ENCODE peak calls at places on chromosomes 7 and 10, in five cellular contexts. One of them, this sample, is unnamed.
A peak's percentile ranks its signal among the peaks of the same experiment; 100 is the strongest.

GRCh38 chr7:1050254-1050906 is 6.0 kb downstream of the GPR146 start:
- DNase-seq in WERI-Rb-1: no peak
- DNase-seq in Panc1: no peak
- DNase-seq in cardiac fibroblast: no peak
- DNase-seq in lower leg skin: no peak
- DNase-seq in this sample: no peak

GRCh38 chr7:44288811-44289340 is 36.5 kb downstream of the CAMK2B start:
- DNase-seq in Panc1: no peak
- DNase-seq in cardiac fibroblast: no peak
- DNase-seq in WERI-Rb-1: peak; percentile 5
- DNase-seq in lower leg skin: peak; percentile 39
- DNase-seq in this sample: no peak

GRCh38 chr10:46229144-46229563 is 57.6 kb upstream of the ANTXRL start:
- DNase-seq in cardiac fibroblast: peak; percentile 6
- DNase-seq in lower leg skin: peak; percentile 65
- DNase-seq in Panc1: peak; percentile 7
- DNase-seq in WERI-Rb-1: peak; percentile 44
- DNase-seq in this sample: no peak

GRCh38 chr7:76514926-76515325 is 4.6 kb downstream of the UPK3B start:
- DNase-seq in Panc1: no peak
- DNase-seq in cardiac fibroblast: no peak
- DNase-seq in WERI-Rb-1: no peak
- DNase-seq in lower leg skin: peak; percentile 78
- DNase-seq in this sample: no peak

GRCh38 chr10:126240483-126240882 is 147.8 kb downstream of the ADAM12 start:
- DNase-seq in Panc1: no peak
- DNase-seq in WERI-Rb-1: no peak
- DNase-seq in cardiac fibroblast: peak; percentile 20
- DNase-seq in lower leg skin: no peak
- DNase-seq in this sample: no peak

GRCh38 chr7:156777364-156778069 is 115.5 kb downstream of the LMBR1 start:
- DNase-seq in Panc1: no peak
- DNase-seq in WERI-Rb-1: no peak
- DNase-seq in cardiac fibroblast: no peak
- DNase-seq in lower leg skin: no peak
- DNase-seq in this sample: no peak

GRCh38 chr10:22252801-22253577 is 35.2 kb upstream of the EBLN1 start:
- DNase-seq in Panc1: no peak
- DNase-seq in WERI-Rb-1: peak; percentile 11
- DNase-seq in lower leg skin: peak; percentile 90
- DNase-seq in cardiac fibroblast: no peak
- DNase-seq in this sample: no peak

GRCh38 chr7:45689011-45689796 is 115.0 kb downstream of the ADCY1 start:
- DNase-seq in cardiac fibroblast: peak; percentile 36
- DNase-seq in lower leg skin: no peak
- DNase-seq in Panc1: no peak
- DNase-seq in WERI-Rb-1: no peak
- DNase-seq in this sample: peak; percentile 34

GRCh38 chr10:78578929-78579328 is 489.8 kb upstream of the ZMIZ1 start:
- DNase-seq in Panc1: no peak
- DNase-seq in lower leg skin: peak; percentile 80
- DNase-seq in WERI-Rb-1: no peak
- DNase-seq in cardiac fibroblast: no peak
- DNase-seq in this sample: no peak

GRCh38 chr10:95314519-95314918 is 23.7 kb upstream of the PDLIM1 start:
- DNase-seq in WERI-Rb-1: no peak
- DNase-seq in Panc1: no peak
- DNase-seq in cardiac fibroblast: no peak
- DNase-seq in lower leg skin: no peak
- DNase-seq in this sample: no peak

GRCh38 chr7:116334555-116334954 is 124.2 kb downstream of the TES start:
- DNase-seq in cardiac fibroblast: no peak
- DNase-seq in Panc1: no peak
- DNase-seq in WERI-Rb-1: no peak
- DNase-seq in lower leg skin: no peak
- DNase-seq in this sample: no peak

GRCh38 chr7:135260930-135261721 is 27.5 kb downstream of the STRA8 start:
- DNase-seq in Panc1: no peak
- DNase-seq in lower leg skin: no peak
- DNase-seq in WERI-Rb-1: peak; percentile 45
- DNase-seq in cardiac fibroblast: peak; percentile 46
- DNase-seq in this sample: no peak

GRCh38 chr10:11227103-11227502 is 209.4 kb downstream of the CELF2 start:
- DNase-seq in Panc1: no peak
- DNase-seq in lower leg skin: no peak
- DNase-seq in WERI-Rb-1: no peak
- DNase-seq in cardiac fibroblast: no peak
- DNase-seq in this sample: no peak
- H3K4me3 ChIP-seq in Panc1: no peak overlapping the region
- H3K4me3 ChIP-seq in lower leg skin: no peak overlapping the region
- H3K4me3 ChIP-seq in WERI-Rb-1: no peak overlapping the region
- H3K4me3 ChIP-seq in cardiac fibroblast: no peak overlapping the region
- H3K4me3 ChIP-seq in this sample: no peak overlapping the region

GRCh38 chr7:70506463-70506862 is 625.5 kb upstream of the GALNT17 start:
- DNase-seq in cardiac fibroblast: peak; percentile 1
- DNase-seq in lower leg skin: no peak
- DNase-seq in Panc1: no peak
- DNase-seq in WERI-Rb-1: peak; percentile 64
- DNase-seq in this sample: no peak
- TF ChIP-seq CTCF in cardiac fibroblast: no peak
- TF ChIP-seq CTCF in lower leg skin: no peak
- TF ChIP-seq CTCF in Panc1: no peak
- TF ChIP-seq CTCF in WERI-Rb-1: peak; percentile 78
- TF ChIP-seq CTCF in this sample: no peak

DNA sequence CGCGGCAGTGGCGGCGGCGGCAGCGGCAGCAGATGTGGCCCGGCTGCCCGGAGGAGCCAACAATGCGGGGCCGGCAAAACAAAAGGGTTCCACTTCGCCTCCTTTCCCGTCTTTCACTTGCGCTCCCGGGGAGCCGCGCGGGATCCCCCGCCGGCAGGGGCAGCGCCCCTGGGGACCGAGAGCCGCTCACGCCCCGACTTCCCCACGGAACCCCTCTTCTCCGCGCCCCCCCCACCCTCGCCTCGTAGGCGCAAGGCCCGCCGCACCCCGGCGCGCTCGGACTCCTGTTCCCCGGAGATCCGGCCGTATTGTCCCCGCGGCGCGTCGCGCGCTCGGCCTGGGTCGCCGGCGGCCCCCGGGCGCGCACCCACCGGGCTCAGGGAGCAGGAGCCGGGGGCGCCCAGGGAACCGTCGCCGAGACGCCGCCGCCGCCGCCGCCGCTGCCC is 854 bp downstream of the CTBP2 start:
- DNase-seq in WERI-Rb-1: no peak
- DNase-seq in cardiac fibroblast: peak; percentile 21
- DNase-seq in Panc1: no peak
- DNase-seq in lower leg skin: peak; percentile 84
- DNase-seq in this sample: no peak
- H3K4me3 ChIP-seq in WERI-Rb-1: peak overlapping the region; percentile 70
- H3K4me3 ChIP-seq in cardiac fibroblast: peak overlapping the region; percentile 70
- H3K4me3 ChIP-seq in Panc1: peak overlapping the region; percentile 62
- H3K4me3 ChIP-seq in lower leg skin: peak overlapping the region; percentile 85
- H3K4me3 ChIP-seq in this sample: peak overlapping the region; percentile 65

DNA sequence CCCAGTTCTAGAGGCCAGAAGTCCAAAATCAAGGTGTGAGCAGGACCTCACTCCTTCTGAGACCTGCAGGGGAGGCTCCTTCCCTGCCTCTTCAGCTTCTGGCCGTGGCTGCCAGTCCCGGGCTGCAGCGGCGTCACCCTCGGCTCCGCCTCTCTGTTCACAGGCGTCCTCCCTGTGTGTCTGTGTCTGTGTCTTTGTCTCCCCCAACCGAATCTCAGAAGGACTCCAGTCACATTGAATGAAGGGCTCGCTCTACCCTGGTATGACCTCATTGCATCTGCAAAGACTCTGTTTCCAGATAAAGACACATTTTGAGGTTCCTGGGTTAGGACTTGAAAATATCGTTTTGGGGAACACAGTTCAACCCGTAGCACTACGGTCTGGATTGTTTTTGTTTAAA is 33.1 kb upstream of the GALNT11 start:
- DNase-seq in lower leg skin: peak; percentile 89
- DNase-seq in Panc1: peak; percentile 36
- DNase-seq in WERI-Rb-1: peak; percentile 84
- DNase-seq in cardiac fibroblast: peak; percentile 27
- DNase-seq in this sample: no peak
- TF ChIP-seq CTCF in lower leg skin: no peak
- TF ChIP-seq CTCF in Panc1: peak; percentile 77
- TF ChIP-seq CTCF in WERI-Rb-1: peak; percentile 70
- TF ChIP-seq CTCF in cardiac fibroblast: no peak
- TF ChIP-seq CTCF in this sample: peak; percentile 11

GRCh38 chr7:132614428-132615076 is 38.3 kb upstream of the PLXNA4 start:
- DNase-seq in Panc1: no peak
- DNase-seq in WERI-Rb-1: no peak
- DNase-seq in cardiac fibroblast: peak; percentile 43
- DNase-seq in lower leg skin: peak; percentile 87
- DNase-seq in this sample: no peak
- H3K4me3 ChIP-seq in Panc1: no peak overlapping the region
- H3K4me3 ChIP-seq in WERI-Rb-1: no peak overlapping the region
- H3K4me3 ChIP-seq in cardiac fibroblast: peak overlapping the region; percentile 5
- H3K4me3 ChIP-seq in lower leg skin: no peak overlapping the region
- H3K4me3 ChIP-seq in this sample: peak overlapping the region; percentile 15

DNA sequence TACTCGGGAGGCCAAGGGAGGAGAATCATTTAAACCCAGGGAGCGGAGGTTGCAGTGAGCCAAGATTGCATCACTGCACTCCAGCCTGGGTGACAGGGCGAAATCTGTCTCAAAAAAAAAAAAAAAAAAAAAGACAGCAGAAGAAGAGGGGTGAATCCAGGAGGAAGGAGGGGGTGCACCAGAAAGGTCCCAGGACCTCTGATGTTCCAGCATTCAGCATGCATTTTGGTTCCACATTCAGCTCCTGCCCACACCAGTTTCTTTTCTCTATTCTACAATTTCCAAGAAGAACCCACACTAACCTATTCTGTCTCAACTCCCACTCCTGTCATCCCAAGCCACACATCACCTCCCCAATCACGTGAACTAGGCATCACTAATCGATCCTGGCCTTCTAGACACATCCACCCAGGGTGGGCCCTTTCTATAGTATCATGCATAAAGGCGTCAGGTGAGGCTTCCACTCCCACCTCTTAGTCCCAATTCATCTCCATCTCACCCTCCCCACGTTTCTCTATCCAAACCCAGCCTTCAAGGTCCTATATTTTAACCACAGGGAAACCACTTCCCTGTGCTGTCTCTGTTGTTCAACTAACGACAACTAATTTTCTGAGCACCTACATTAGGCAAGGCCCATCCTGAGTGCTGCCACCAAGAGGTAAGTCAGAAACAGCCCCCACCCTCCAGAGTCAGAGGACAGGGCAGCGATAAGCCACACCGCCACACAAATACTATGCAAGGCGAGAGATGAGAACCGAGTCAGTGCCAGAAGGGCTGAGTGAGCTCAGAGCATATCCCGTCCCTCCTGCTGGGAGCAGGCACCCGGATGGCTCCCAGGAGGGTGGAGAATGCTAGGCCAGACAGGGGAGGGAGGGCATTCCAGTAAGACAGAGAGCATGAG is 2.2 kb downstream of the ANXA11 start:
- DNase-seq in Panc1: no peak
- DNase-seq in lower leg skin: no peak
- DNase-seq in WERI-Rb-1: peak; percentile 95
- DNase-seq in cardiac fibroblast: peak; percentile 94
- DNase-seq in this sample: peak; percentile 80
- TF ChIP-seq CTCF in Panc1: peak; percentile 47
- TF ChIP-seq CTCF in lower leg skin: no peak
- TF ChIP-seq CTCF in WERI-Rb-1: peak; percentile 48
- TF ChIP-seq CTCF in cardiac fibroblast: peak; percentile 19
- TF ChIP-seq CTCF in this sample: peak; percentile 14

GRCh38 chr7:150337659-150338081 is 3.8 kb downstream of the RARRES2 start:
- DNase-seq in WERI-Rb-1: no peak
- DNase-seq in cardiac fibroblast: no peak
- DNase-seq in Panc1: no peak
- DNase-seq in lower leg skin: no peak
- DNase-seq in this sample: no peak

GRCh38 chr7:150339369-150339768 is 2.1 kb downstream of the RARRES2 start:
- DNase-seq in Panc1: no peak
- DNase-seq in lower leg skin: no peak
- DNase-seq in WERI-Rb-1: no peak
- DNase-seq in cardiac fibroblast: no peak
- DNase-seq in this sample: no peak

GRCh38 chr7:150337179-150337578 is 4.2 kb downstream of the RARRES2 start:
- DNase-seq in WERI-Rb-1: no peak
- DNase-seq in lower leg skin: no peak
- DNase-seq in Panc1: no peak
- DNase-seq in cardiac fibroblast: no peak
- DNase-seq in this sample: no peak

GRCh38 chr7:150336746-150337145 is 4.7 kb downstream of the RARRES2 start:
- DNase-seq in Panc1: no peak
- DNase-seq in lower leg skin: no peak
- DNase-seq in cardiac fibroblast: no peak
- DNase-seq in WERI-Rb-1: no peak
- DNase-seq in this sample: no peak

DNA sequence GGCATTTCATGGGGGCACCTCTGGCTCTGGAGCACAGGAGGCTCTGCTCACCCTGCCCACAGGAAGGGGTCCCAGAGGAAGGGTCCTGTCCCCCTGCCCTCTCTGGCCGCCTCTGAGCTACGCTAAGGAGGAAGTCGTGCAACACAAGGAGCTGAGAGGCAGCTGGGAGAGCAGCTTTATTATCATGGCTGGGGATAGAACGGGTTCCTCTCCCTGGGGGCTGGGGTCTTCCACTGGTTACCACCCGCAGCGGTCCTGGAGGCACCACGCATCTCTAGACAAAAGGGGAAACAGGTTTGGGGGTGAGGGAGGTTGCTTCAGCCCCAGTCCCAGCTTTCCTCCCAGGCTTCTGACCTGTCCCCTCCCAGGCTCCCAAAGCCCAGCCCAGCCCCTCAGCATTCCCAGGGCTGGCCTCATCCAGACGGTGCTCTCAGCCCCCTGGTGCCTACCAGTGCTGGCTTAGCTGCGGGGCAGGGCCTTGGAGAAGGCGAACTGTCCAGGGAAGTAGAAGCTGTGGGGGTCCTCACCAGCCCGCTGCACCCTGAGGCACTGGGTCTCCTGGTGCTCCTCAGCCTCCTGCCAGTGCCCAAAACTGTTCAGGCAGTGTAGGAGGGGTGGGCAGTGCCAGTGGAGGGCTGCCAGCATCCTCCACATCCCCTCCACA is 3.1 kb downstream of the RARRES2 start:
- DNase-seq in WERI-Rb-1: no peak
- DNase-seq in lower leg skin: no peak
- DNase-seq in Panc1: no peak
- DNase-seq in cardiac fibroblast: no peak
- DNase-seq in this sample: no peak
- H3K4me3 ChIP-seq in WERI-Rb-1: no peak overlapping the region
- H3K4me3 ChIP-seq in lower leg skin: no peak overlapping the region
- H3K4me3 ChIP-seq in Panc1: no peak overlapping the region
- H3K4me3 ChIP-seq in cardiac fibroblast: peak overlapping the region; percentile 58
- H3K4me3 ChIP-seq in this sample: no peak overlapping the region

GRCh38 chr7:92528958-92529264 is 316 bp downstream of the RBM48 start:
- DNase-seq in cardiac fibroblast: no peak
- DNase-seq in WERI-Rb-1: no peak
- DNase-seq in Panc1: no peak
- DNase-seq in lower leg skin: no peak
- DNase-seq in this sample: no peak

GRCh38 chr7:92527300-92528187 is 776 bp downstream of the PEX1 start:
- DNase-seq in Panc1: peak; percentile 30
- DNase-seq in WERI-Rb-1: peak; percentile 64
- DNase-seq in lower leg skin: peak; percentile 87
- DNase-seq in cardiac fibroblast: peak; percentile 48
- DNase-seq in this sample: no peak

GRCh38 chr7:92523110-92523509 is 5.2 kb downstream of the PEX1 start:
- DNase-seq in cardiac fibroblast: no peak
- DNase-seq in Panc1: no peak
- DNase-seq in lower leg skin: no peak
- DNase-seq in WERI-Rb-1: no peak
- DNase-seq in this sample: no peak

GRCh38 chr7:92528188-92528957 is at the start of the genes PEX1 and RBM48:
- DNase-seq in lower leg skin: peak; percentile 99
- DNase-seq in WERI-Rb-1: peak; percentile 98
- DNase-seq in cardiac fibroblast: peak; percentile 99
- DNase-seq in Panc1: peak; percentile 99
- DNase-seq in this sample: peak; percentile 96
- TF ChIP-seq CTCF in lower leg skin: no peak
- TF ChIP-seq CTCF in WERI-Rb-1: peak; percentile 47
- TF ChIP-seq CTCF in cardiac fibroblast: peak; percentile 17
- TF ChIP-seq CTCF in Panc1: peak; percentile 83
- TF ChIP-seq CTCF in this sample: peak; percentile 25

This sample was measured in AG09309.